ENCODE peak calls at places on chromosomes 2 and 18, in seven cellular contexts. One of them, this sample, is unnamed.

GRCh38 chr18:8705280-8705940 is at the start of gene MTCL1:
- DNase-seq in adipocyte: peak; percentile 79
- DNase-seq in RWPE1: peak; percentile 77
- DNase-seq in GM23248: peak; percentile 85
- DNase-seq in activated CD4-positive, alpha-beta T cell treated with anti-CD3 and anti-CD28 coated beads, Interleukin-2, amount 50 U/mL, for 1 hour: no peak
- DNase-seq in kidney tubule cell: peak; percentile 74
- DNase-seq in pons: no peak
- DNase-seq in this sample: peak; percentile 83

GRCh38 chr2:86253424-86253823 is 54.2 kb downstream of the MRPL35 start:
- DNase-seq in kidney tubule cell: no peak
- DNase-seq in RWPE1: no peak
- DNase-seq in GM23248: no peak
- DNase-seq in activated CD4-positive, alpha-beta T cell treated with anti-CD3 and anti-CD28 coated beads, Interleukin-2, amount 50 U/mL, for 1 hour: no peak
- DNase-seq in pons: no peak
- DNase-seq in adipocyte: no peak
- DNase-seq in this sample: no peak

GRCh38 chr2:238914648-238915015 is 66.7 kb downstream of the TWIST2 start:
- DNase-seq in adipocyte: peak; percentile 42
- DNase-seq in kidney tubule cell: peak; percentile 76
- DNase-seq in pons: no peak
- DNase-seq in activated CD4-positive, alpha-beta T cell treated with anti-CD3 and anti-CD28 coated beads, Interleukin-2, amount 50 U/mL, for 1 hour: no peak
- DNase-seq in RWPE1: peak; percentile 56
- DNase-seq in GM23248: peak; percentile 91
- DNase-seq in this sample: no peak

GRCh38 chr2:149994057-149994728 is 406.6 kb upstream of the MMADHC start:
- DNase-seq in activated CD4-positive, alpha-beta T cell treated with anti-CD3 and anti-CD28 coated beads, Interleukin-2, amount 50 U/mL, for 1 hour: no peak
- DNase-seq in RWPE1: peak; percentile 80
- DNase-seq in GM23248: peak; percentile 79
- DNase-seq in kidney tubule cell: peak; percentile 97
- DNase-seq in pons: no peak
- DNase-seq in adipocyte: peak; percentile 54
- DNase-seq in this sample: peak; percentile 35

GRCh38 chr2:42044939-42045338 is 2.9 kb upstream of the PKDCC start:
- DNase-seq in RWPE1: no peak
- DNase-seq in adipocyte: no peak
- DNase-seq in GM23248: no peak
- DNase-seq in kidney tubule cell: no peak
- DNase-seq in activated CD4-positive, alpha-beta T cell treated with anti-CD3 and anti-CD28 coated beads, Interleukin-2, amount 50 U/mL, for 1 hour: no peak
- DNase-seq in pons: no peak
- DNase-seq in this sample: no peak

GRCh38 chr2:232146294-232146693 is 184.8 kb downstream of the DIS3L2 start:
- DNase-seq in kidney tubule cell: peak; percentile 28
- DNase-seq in pons: no peak
- DNase-seq in activated CD4-positive, alpha-beta T cell treated with anti-CD3 and anti-CD28 coated beads, Interleukin-2, amount 50 U/mL, for 1 hour: no peak
- DNase-seq in RWPE1: no peak
- DNase-seq in GM23248: peak; percentile 53
- DNase-seq in adipocyte: peak; percentile 4
- DNase-seq in this sample: no peak

GRCh38 chr18:58687871-58688308 is 16.6 kb downstream of the MALT1 start:
- DNase-seq in adipocyte: no peak
- DNase-seq in activated CD4-positive, alpha-beta T cell treated with anti-CD3 and anti-CD28 coated beads, Interleukin-2, amount 50 U/mL, for 1 hour: peak; percentile 57
- DNase-seq in RWPE1: no peak
- DNase-seq in GM23248: no peak
- DNase-seq in kidney tubule cell: no peak
- DNase-seq in pons: no peak
- DNase-seq in this sample: no peak

GRCh38 chr18:11728247-11728646 is 39.2 kb downstream of the GNAL start:
- DNase-seq in kidney tubule cell: peak; percentile 36
- DNase-seq in adipocyte: peak; percentile 9
- DNase-seq in pons: no peak
- DNase-seq in RWPE1: peak; percentile 29
- DNase-seq in activated CD4-positive, alpha-beta T cell treated with anti-CD3 and anti-CD28 coated beads, Interleukin-2, amount 50 U/mL, for 1 hour: no peak
- DNase-seq in GM23248: no peak
- DNase-seq in this sample: peak; percentile 66

GRCh38 chr2:66929632-66930385 is 467.3 kb upstream of the ETAA1 start:
- DNase-seq in kidney tubule cell: peak; percentile 54
- DNase-seq in adipocyte: peak; percentile 80
- DNase-seq in activated CD4-positive, alpha-beta T cell treated with anti-CD3 and anti-CD28 coated beads, Interleukin-2, amount 50 U/mL, for 1 hour: no peak
- DNase-seq in GM23248: peak; percentile 81
- DNase-seq in RWPE1: peak; percentile 73
- DNase-seq in pons: no peak
- DNase-seq in this sample: no peak

GRCh38 chr18:33682436-33682835 is 104.4 kb downstream of the ASXL3 start:
- DNase-seq in RWPE1: no peak
- DNase-seq in activated CD4-positive, alpha-beta T cell treated with anti-CD3 and anti-CD28 coated beads, Interleukin-2, amount 50 U/mL, for 1 hour: no peak
- DNase-seq in adipocyte: no peak
- DNase-seq in kidney tubule cell: no peak
- DNase-seq in pons: no peak
- DNase-seq in GM23248: no peak
- DNase-seq in this sample: no peak

GRCh38 chr2:191811807-191812602 is 34.9 kb downstream of the CAVIN2 start:
- DNase-seq in kidney tubule cell: peak; percentile 62
- DNase-seq in GM23248: peak; percentile 79
- DNase-seq in activated CD4-positive, alpha-beta T cell treated with anti-CD3 and anti-CD28 coated beads, Interleukin-2, amount 50 U/mL, for 1 hour: peak; percentile 16
- DNase-seq in RWPE1: peak; percentile 60
- DNase-seq in adipocyte: peak; percentile 88
- DNase-seq in pons: peak; percentile 88
- DNase-seq in this sample: peak; percentile 30

GRCh38 chr2:63081404-63081803 is 30.8 kb downstream of the OTX1 start:
- DNase-seq in GM23248: no peak
- DNase-seq in RWPE1: no peak
- DNase-seq in pons: no peak
- DNase-seq in activated CD4-positive, alpha-beta T cell treated with anti-CD3 and anti-CD28 coated beads, Interleukin-2, amount 50 U/mL, for 1 hour: no peak
- DNase-seq in adipocyte: no peak
- DNase-seq in kidney tubule cell: no peak
- DNase-seq in this sample: no peak

GRCh38 chr2:55148269-55148668 is 83.8 kb downstream of the CLHC1 start:
- DNase-seq in activated CD4-positive, alpha-beta T cell treated with anti-CD3 and anti-CD28 coated beads, Interleukin-2, amount 50 U/mL, for 1 hour: no peak
- DNase-seq in pons: no peak
- DNase-seq in kidney tubule cell: no peak
- DNase-seq in adipocyte: peak; percentile 77
- DNase-seq in GM23248: peak; percentile 81
- DNase-seq in RWPE1: peak; percentile 41
- DNase-seq in this sample: no peak

GRCh38 chr18:63183263-63183662 is 136.3 kb downstream of the BCL2 start:
- DNase-seq in RWPE1: no peak
- DNase-seq in GM23248: no peak
- DNase-seq in pons: no peak
- DNase-seq in activated CD4-positive, alpha-beta T cell treated with anti-CD3 and anti-CD28 coated beads, Interleukin-2, amount 50 U/mL, for 1 hour: no peak
- DNase-seq in kidney tubule cell: no peak
- DNase-seq in adipocyte: no peak
- DNase-seq in this sample: no peak

GRCh38 chr2:75751360-75751759 is 40.6 kb upstream of the GCFC2 start:
- DNase-seq in kidney tubule cell: no peak
- DNase-seq in activated CD4-positive, alpha-beta T cell treated with anti-CD3 and anti-CD28 coated beads, Interleukin-2, amount 50 U/mL, for 1 hour: no peak
- DNase-seq in GM23248: no peak
- DNase-seq in RWPE1: no peak
- DNase-seq in adipocyte: no peak
- DNase-seq in pons: no peak
- DNase-seq in this sample: no peak

This sample was measured in HuH-7.